ENCODE peak calls at places on chromosomes 13 and 19, in eight cellular contexts. One of them, this sample, is unnamed.

GRCh38 chr19:53463263-53463662 is 4.3 kb upstream of the ZNF813 start:
- DNase-seq in mammary epithelial cell: no peak
- DNase-seq in heart right ventricle: peak
- DNase-seq in cardiac muscle cell: no peak
- DNase-seq in left lung: peak
- DNase-seq in fibroblast of the aortic adventitia: peak
- DNase-seq in NB4: no peak
- DNase-seq in tibial nerve: no peak
- DNase-seq in this sample: peak

GRCh38 chr19:51078104-51078503 is 4.6 kb downstream of the KLK14 start:
- DNase-seq in mammary epithelial cell: no peak
- DNase-seq in heart right ventricle: no peak
- DNase-seq in cardiac muscle cell: no peak
- DNase-seq in left lung: no peak
- DNase-seq in fibroblast of the aortic adventitia: no peak
- DNase-seq in NB4: no peak
- DNase-seq in tibial nerve: no peak
- DNase-seq in this sample: no peak

GRCh38 chr19:18397242-18398202 is at the start of gene LRRC25:
- DNase-seq in mammary epithelial cell: no peak
- DNase-seq in heart right ventricle: no peak
- DNase-seq in cardiac muscle cell: no peak
- DNase-seq in left lung: peak
- DNase-seq in fibroblast of the aortic adventitia: no peak
- DNase-seq in NB4: peak
- DNase-seq in tibial nerve: peak
- DNase-seq in this sample: no peak

GRCh38 chr13:18949970-18950369 is 231.7 kb downstream of the TUBA3C start:
- DNase-seq in mammary epithelial cell: no peak
- DNase-seq in heart right ventricle: no peak
- DNase-seq in cardiac muscle cell: no peak
- DNase-seq in left lung: no peak
- DNase-seq in fibroblast of the aortic adventitia: no peak
- DNase-seq in NB4: no peak
- DNase-seq in tibial nerve: no peak
- DNase-seq in this sample: no peak

GRCh38 chr19:10112895-10113591 is 1.6 kb downstream of the P2RY11 start:
- DNase-seq in mammary epithelial cell: no peak
- DNase-seq in heart right ventricle: no peak
- DNase-seq in cardiac muscle cell: peak
- DNase-seq in left lung: no peak
- DNase-seq in fibroblast of the aortic adventitia: no peak
- DNase-seq in NB4: peak
- DNase-seq in tibial nerve: no peak
- DNase-seq in this sample: no peak

GRCh38 chr19:43470288-43470687 is 4.9 kb upstream of the LYPD3 start:
- DNase-seq in mammary epithelial cell: peak
- DNase-seq in heart right ventricle: no peak
- DNase-seq in cardiac muscle cell: peak
- DNase-seq in left lung: no peak
- DNase-seq in fibroblast of the aortic adventitia: peak
- DNase-seq in NB4: no peak
- DNase-seq in tibial nerve: no peak
- DNase-seq in this sample: peak

GRCh38 chr19:52778811-52779210 is 7.8 kb downstream of the ZNF600 start:
- DNase-seq in mammary epithelial cell: no peak
- DNase-seq in heart right ventricle: no peak
- DNase-seq in cardiac muscle cell: no peak
- DNase-seq in left lung: no peak
- DNase-seq in fibroblast of the aortic adventitia: no peak
- DNase-seq in NB4: peak
- DNase-seq in tibial nerve: no peak
- DNase-seq in this sample: no peak

GRCh38 chr13:109545964-109546363 is 240.4 kb downstream of the IRS2 start:
- DNase-seq in mammary epithelial cell: no peak
- DNase-seq in heart right ventricle: no peak
- DNase-seq in cardiac muscle cell: no peak
- DNase-seq in left lung: no peak
- DNase-seq in fibroblast of the aortic adventitia: no peak
- DNase-seq in NB4: no peak
- DNase-seq in tibial nerve: no peak
- DNase-seq in this sample: no peak

GRCh38 chr13:65856464-65856863 is 1373.7 kb downstream of the PCDH9 start:
- DNase-seq in mammary epithelial cell: no peak
- DNase-seq in heart right ventricle: no peak
- DNase-seq in cardiac muscle cell: peak
- DNase-seq in left lung: no peak
- DNase-seq in fibroblast of the aortic adventitia: peak
- DNase-seq in NB4: no peak
- DNase-seq in tibial nerve: no peak
- DNase-seq in this sample: peak

DNA sequence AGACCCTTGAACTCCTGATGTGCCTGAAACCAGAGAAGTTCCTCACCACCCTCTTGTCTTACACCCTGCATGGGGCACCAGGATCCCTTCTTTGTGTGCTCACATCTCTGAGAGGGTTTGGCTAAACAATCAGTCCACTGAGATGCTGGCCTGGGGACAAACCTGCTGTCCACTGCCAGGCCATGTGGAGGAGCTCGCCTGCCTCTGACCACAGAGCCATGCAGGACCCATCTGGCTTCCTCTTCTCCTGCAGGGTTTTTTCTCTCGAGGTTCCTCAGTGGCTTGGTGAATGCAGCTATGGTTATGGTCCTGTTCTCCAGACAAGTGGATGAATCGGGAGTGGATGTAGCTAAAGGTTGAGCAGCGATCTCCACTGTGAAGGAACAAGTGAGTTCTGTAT is 49.1 kb upstream of the MEDAG start:
- DNase-seq in mammary epithelial cell: no peak
- DNase-seq in heart right ventricle: no peak
- DNase-seq in cardiac muscle cell: no peak
- DNase-seq in left lung: no peak
- DNase-seq in fibroblast of the aortic adventitia: peak
- DNase-seq in NB4: no peak
- DNase-seq in tibial nerve: no peak
- DNase-seq in this sample: no peak
- TF ChIP-seq CTCF in mammary epithelial cell: no peak
- TF ChIP-seq CTCF in heart right ventricle: no peak
- TF ChIP-seq CTCF in cardiac muscle cell: no peak
- TF ChIP-seq CTCF in left lung: no peak
- TF ChIP-seq CTCF in fibroblast of the aortic adventitia: peak
- TF ChIP-seq CTCF in NB4: peak
- TF ChIP-seq CTCF in tibial nerve: no peak
- TF ChIP-seq CTCF in this sample: no peak

DNA sequence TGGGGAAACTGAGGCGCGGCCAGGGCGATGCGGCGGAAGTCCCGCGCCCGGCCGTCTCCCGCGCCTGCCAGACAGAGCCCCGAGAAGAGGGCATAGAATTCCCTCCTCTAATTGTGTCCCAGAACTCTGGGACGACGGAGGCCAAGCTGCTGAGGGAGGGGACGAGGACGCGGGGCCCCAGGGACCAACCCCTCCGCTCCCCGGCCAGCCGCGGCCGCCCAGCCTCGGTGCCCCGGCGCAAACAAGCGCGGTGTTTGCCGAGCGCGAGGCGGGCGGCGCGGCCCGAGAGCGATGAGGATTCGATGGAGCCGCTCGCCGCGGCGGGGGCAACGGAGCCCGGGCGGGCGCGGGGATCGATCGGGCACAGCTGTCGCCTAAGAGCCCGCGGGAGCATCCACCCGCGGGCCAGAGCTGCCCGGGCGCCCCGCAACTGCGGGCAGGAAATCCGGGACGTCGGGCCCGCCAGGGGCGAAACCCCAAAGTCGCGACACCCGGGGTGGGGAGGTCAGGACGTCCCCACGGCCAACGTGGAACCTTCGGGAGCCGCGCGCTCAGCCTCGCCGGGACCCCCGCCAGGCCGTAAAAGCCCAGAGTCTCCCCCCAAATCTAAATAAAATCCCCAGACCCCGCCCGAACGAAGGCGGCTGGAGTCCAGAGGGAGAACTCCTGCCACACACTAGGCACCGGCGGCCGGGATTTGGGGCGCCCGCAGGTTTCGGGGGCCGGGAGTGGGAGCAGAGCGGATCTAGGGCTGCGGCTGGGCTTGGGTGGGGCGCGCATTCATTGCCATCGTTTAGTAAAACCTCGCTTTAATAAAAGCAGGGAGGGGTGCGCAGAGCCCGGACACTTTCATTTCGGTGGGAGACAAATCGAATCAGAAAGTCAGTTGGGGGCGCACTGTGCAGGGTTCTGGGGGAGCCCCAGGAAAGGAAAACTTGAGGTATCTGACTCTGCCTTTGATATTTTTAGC is 3.6 kb upstream of the ONECUT3 start:
- DNase-seq in mammary epithelial cell: no peak
- DNase-seq in heart right ventricle: no peak
- DNase-seq in cardiac muscle cell: no peak
- DNase-seq in left lung: no peak
- DNase-seq in fibroblast of the aortic adventitia: no peak
- DNase-seq in NB4: no peak
- DNase-seq in tibial nerve: no peak
- DNase-seq in this sample: no peak
- H3K4me3 ChIP-seq in mammary epithelial cell: no peak
- H3K4me3 ChIP-seq in heart right ventricle: peak
- H3K4me3 ChIP-seq in cardiac muscle cell: no peak
- H3K4me3 ChIP-seq in left lung: no peak
- H3K4me3 ChIP-seq in fibroblast of the aortic adventitia: no peak
- H3K4me3 ChIP-seq in NB4: no peak
- H3K4me3 ChIP-seq in tibial nerve: peak
- H3K4me3 ChIP-seq in this sample: no peak

GRCh38 chr19:6417713-6418561 is 6.7 kb downstream of the KHSRP start:
- DNase-seq in mammary epithelial cell: no peak
- DNase-seq in heart right ventricle: no peak
- DNase-seq in cardiac muscle cell: peak
- DNase-seq in left lung: no peak
- DNase-seq in fibroblast of the aortic adventitia: no peak
- DNase-seq in NB4: no peak
- DNase-seq in tibial nerve: no peak
- DNase-seq in this sample: peak
- TF ChIP-seq CTCF in mammary epithelial cell: no peak
- TF ChIP-seq CTCF in heart right ventricle: peak
- TF ChIP-seq CTCF in cardiac muscle cell: peak
- TF ChIP-seq CTCF in left lung: no peak
- TF ChIP-seq CTCF in fibroblast of the aortic adventitia: peak
- TF ChIP-seq CTCF in NB4: no peak
- TF ChIP-seq CTCF in tibial nerve: peak
- TF ChIP-seq CTCF in this sample: peak

GRCh38 chr19:1236566-1236965 is 1.2 kb downstream of the CBARP start:
- DNase-seq in mammary epithelial cell: no peak
- DNase-seq in heart right ventricle: no peak
- DNase-seq in cardiac muscle cell: no peak
- DNase-seq in left lung: no peak
- DNase-seq in fibroblast of the aortic adventitia: no peak
- DNase-seq in NB4: no peak
- DNase-seq in tibial nerve: no peak
- DNase-seq in this sample: no peak

GRCh38 chr19:1237027-1237659 is 662 bp downstream of the CBARP start:
- DNase-seq in mammary epithelial cell: no peak
- DNase-seq in heart right ventricle: no peak
- DNase-seq in cardiac muscle cell: no peak
- DNase-seq in left lung: peak
- DNase-seq in fibroblast of the aortic adventitia: no peak
- DNase-seq in NB4: no peak
- DNase-seq in tibial nerve: no peak
- DNase-seq in this sample: no peak

GRCh38 chr19:1239420-1239795 is 1.6 kb upstream of the CBARP start:
- DNase-seq in mammary epithelial cell: no peak
- DNase-seq in heart right ventricle: no peak
- DNase-seq in cardiac muscle cell: no peak
- DNase-seq in left lung: peak
- DNase-seq in fibroblast of the aortic adventitia: no peak
- DNase-seq in NB4: no peak
- DNase-seq in tibial nerve: no peak
- DNase-seq in this sample: no peak

GRCh38 chr19:1238373-1239303 is 833 bp upstream of the CBARP start:
- DNase-seq in mammary epithelial cell: no peak
- DNase-seq in heart right ventricle: no peak
- DNase-seq in cardiac muscle cell: no peak
- DNase-seq in left lung: no peak
- DNase-seq in fibroblast of the aortic adventitia: no peak
- DNase-seq in NB4: no peak
- DNase-seq in tibial nerve: no peak
- DNase-seq in this sample: no peak

DNA sequence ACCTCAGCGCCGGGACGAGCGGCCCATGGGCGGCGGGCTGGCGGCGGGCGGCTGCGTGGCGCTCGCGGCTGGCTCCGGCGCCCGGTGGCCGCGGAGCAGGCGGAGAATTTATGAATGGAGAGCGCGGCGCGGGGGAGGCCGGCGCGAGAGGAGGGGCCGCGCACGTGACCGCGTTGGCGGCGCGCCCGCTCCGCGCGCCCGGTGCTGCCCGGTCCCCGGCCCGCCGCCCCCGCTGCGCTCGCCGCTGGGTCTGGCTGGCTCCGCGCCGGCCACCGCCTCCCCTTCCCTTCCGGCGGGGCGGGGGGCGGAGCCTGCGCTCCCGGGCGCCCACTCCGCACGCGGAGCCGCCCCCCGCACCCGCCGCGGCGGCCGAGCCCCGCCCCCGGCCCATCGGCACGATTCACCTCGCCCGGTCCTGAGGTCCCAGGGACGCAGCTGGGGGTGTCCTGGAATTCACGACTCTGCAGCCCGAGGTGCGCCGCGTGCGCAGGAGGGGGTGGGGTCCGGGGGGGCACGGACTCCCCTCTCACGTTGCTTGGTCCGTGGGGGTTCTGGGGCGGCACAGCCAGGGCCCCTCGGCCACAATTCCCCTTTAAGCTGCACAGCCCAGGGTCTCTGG is at the start of gene CBARP:
- DNase-seq in mammary epithelial cell: no peak
- DNase-seq in heart right ventricle: no peak
- DNase-seq in cardiac muscle cell: peak
- DNase-seq in left lung: no peak
- DNase-seq in fibroblast of the aortic adventitia: no peak
- DNase-seq in NB4: no peak
- DNase-seq in tibial nerve: no peak
- DNase-seq in this sample: peak
- H3K4me3 ChIP-seq in mammary epithelial cell: peak
- H3K4me3 ChIP-seq in heart right ventricle: peak
- H3K4me3 ChIP-seq in cardiac muscle cell: peak
- H3K4me3 ChIP-seq in left lung: peak
- H3K4me3 ChIP-seq in fibroblast of the aortic adventitia: peak
- H3K4me3 ChIP-seq in NB4: no peak
- H3K4me3 ChIP-seq in tibial nerve: peak
- H3K4me3 ChIP-seq in this sample: peak

DNA sequence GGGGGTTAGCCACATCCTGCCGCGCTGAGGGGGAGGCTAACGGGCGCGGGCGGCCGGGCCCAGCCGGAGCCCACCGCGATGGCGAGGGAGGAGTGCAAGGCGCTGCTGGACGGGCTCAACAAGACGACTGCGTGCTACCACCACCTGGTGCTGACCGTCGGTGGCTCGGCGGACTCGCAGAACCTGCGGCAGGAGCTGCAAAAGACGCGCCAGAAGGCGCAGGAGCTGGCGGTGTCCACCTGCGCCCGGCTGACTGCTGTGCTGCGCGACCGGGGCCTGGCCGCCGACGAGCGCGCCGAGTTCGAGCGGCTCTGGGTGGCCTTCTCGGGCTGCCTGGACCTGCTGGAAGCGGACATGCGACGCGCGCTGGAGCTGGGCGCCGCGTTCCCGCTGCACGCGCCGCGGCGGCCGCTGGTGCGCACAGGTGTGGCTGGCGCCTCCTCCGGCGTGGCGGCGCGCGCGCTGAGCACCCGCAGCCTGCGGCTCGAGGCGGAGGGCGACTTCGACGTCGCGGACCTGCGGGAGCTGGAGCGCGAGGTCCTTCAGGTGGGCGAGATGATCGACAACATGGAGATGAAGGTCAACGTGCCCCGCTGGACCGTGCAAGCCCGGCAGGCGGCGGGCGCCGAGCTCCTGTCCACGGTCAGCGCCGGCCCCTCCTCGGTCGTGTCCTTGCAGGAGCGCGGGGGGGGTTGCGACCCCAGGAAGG is 692 bp downstream of the RGS9BP start:
- DNase-seq in mammary epithelial cell: peak
- DNase-seq in heart right ventricle: no peak
- DNase-seq in cardiac muscle cell: no peak
- DNase-seq in left lung: no peak
- DNase-seq in fibroblast of the aortic adventitia: no peak
- DNase-seq in NB4: peak
- DNase-seq in tibial nerve: no peak
- DNase-seq in this sample: no peak
- TF ChIP-seq CTCF in mammary epithelial cell: no peak
- TF ChIP-seq CTCF in heart right ventricle: no peak
- TF ChIP-seq CTCF in cardiac muscle cell: no peak
- TF ChIP-seq CTCF in left lung: no peak
- TF ChIP-seq CTCF in fibroblast of the aortic adventitia: no peak
- TF ChIP-seq CTCF in NB4: no peak
- TF ChIP-seq CTCF in tibial nerve: no peak
- TF ChIP-seq CTCF in this sample: no peak